ENCODE peak calls at places on chromosome 4, in eight cellular contexts. P is cardiac muscle cell; Z is CD4-positive, alpha-beta T cell; C is astrocyte; W is CD8-positive, alpha-beta memory T cell; U is brain microvascular endothelial cell; H is left ventricle myocardium inferior; S is fibroblast of lung. F is an unnamed sample.

GRCh38 chr4:110628321-110629213 is 5.7 kb upstream of the PITX2 start:
- DNase-seq in C (no peak), S (no peak), P (no peak), U (no peak), W (no peak), Z (no peak), H (no peak), F (no peak)

GRCh38 chr4:142416711-142417275 is 429.3 kb downstream of the INPP4B start:
- DNase-seq in U (peak), S (peak), C (peak), Z (no peak), H (no peak), W (peak), P (no peak), F (peak)

GRCh38 chr4:137200322-137200721 is 332.0 kb downstream of the PCDH18 start:
- DNase-seq in U (no peak), H (no peak), W (no peak), C (no peak), S (no peak), P (no peak), Z (no peak), F (no peak)

GRCh38 chr4:185238261-185238681 is 28.9 kb downstream of the SNX25 start:
- DNase-seq in Z (no peak), W (no peak), U (peak), H (no peak), C (peak), S (peak), P (no peak), F (no peak)

GRCh38 chr4:74117024-74117534 is 18.1 kb upstream of the CXCL2 start:
- DNase-seq in Z (no peak), P (no peak), U (peak), C (peak), H (peak), S (peak), W (no peak), F (peak)

GRCh38 chr4:89427765-89428164 is 120.2 kb upstream of the GPRIN3 start:
- DNase-seq in C (no peak), H (no peak), W (no peak), P (no peak), U (no peak), Z (no peak), S (no peak), F (peak)

GRCh38 chr4:126776361-126776760 is 856.4 kb upstream of the INTU start:
- DNase-seq in S (no peak), H (no peak), C (no peak), Z (no peak), P (no peak), U (no peak), W (no peak), F (no peak)

GRCh38 chr4:19329077-19329476 is 922.6 kb upstream of the SLIT2 start:
- DNase-seq in S (no peak), P (no peak), C (no peak), W (no peak), U (no peak), H (no peak), Z (no peak), F (no peak)

GRCh38 chr4:151641983-151642382 is 118.8 kb downstream of the GATB start:
- DNase-seq in U (no peak), H (no peak), S (no peak), Z (no peak), W (no peak), C (no peak), P (no peak), F (no peak)

GRCh38 chr4:59400334-59400733 is 1799.8 kb upstream of the ADGRL3 start:
- DNase-seq in U (no peak), P (no peak), H (no peak), W (no peak), Z (no peak), C (no peak), S (no peak), F (no peak)

GRCh38 chr4:25442863-25443307 is 65.8 kb downstream of the ANAPC4 start:
- DNase-seq in P (no peak), U (no peak), C (no peak), W (no peak), S (no peak), Z (no peak), H (no peak), F (no peak)

GRCh38 chr4:25441519-25442117 is 64.6 kb downstream of the ANAPC4 start:
- DNase-seq in W (no peak), H (peak), Z (no peak), P (peak), C (peak), S (peak), U (peak), F (peak)

GRCh38 chr4:25437951-25438350 is 60.9 kb downstream of the ANAPC4 start:
- DNase-seq in U (no peak), P (no peak), H (no peak), S (no peak), Z (no peak), C (no peak), W (no peak), F (no peak)

GRCh38 chr4:25439913-25440477 is 62.9 kb downstream of the ANAPC4 start:
- DNase-seq in S (peak), P (peak), Z (no peak), H (no peak), U (peak), C (peak), W (peak), F (peak)

GRCh38 chr4:25440478-25441030 is 63.5 kb downstream of the ANAPC4 start:
- DNase-seq in W (no peak), H (peak), P (peak), S (peak), Z (no peak), C (peak), U (no peak), F (peak)
- H3K27ac ChIP-seq in W (no peak), H (peak), P (peak), S (no peak), Z (no peak), C (no peak), U (no peak), F (no peak)

GRCh38 chr4:144582975-144583374 is 63.0 kb upstream of the HHIP start:
- DNase-seq in H (no peak), W (no peak), U (no peak), S (peak), P (no peak), C (peak), Z (no peak), F (peak)

GRCh38 chr4:144578681-144579080 is 67.3 kb upstream of the HHIP start:
- DNase-seq in C (peak), S (peak), Z (no peak), P (no peak), W (no peak), U (peak), H (no peak), F (no peak)

GRCh38 chr4:144582105-144582850 is 63.7 kb upstream of the HHIP start:
- DNase-seq in P (no peak), C (peak), Z (no peak), U (peak), H (no peak), W (no peak), S (peak), F (peak)

GRCh38 chr4:144580421-144580820 is 65.5 kb upstream of the HHIP start:
- DNase-seq in C (no peak), H (no peak), S (no peak), Z (no peak), U (no peak), P (no peak), W (no peak), F (peak)

GRCh38 chr4:144579411-144580020 is 66.4 kb upstream of the HHIP start:
- DNase-seq in Z (no peak), U (peak), H (no peak), C (peak), W (no peak), S (peak), P (no peak), F (peak)
- H3K27ac ChIP-seq in Z (no peak), U (peak), H (no peak), C (peak), W (no peak), S (no peak), P (no peak), F (peak)

DNA sequence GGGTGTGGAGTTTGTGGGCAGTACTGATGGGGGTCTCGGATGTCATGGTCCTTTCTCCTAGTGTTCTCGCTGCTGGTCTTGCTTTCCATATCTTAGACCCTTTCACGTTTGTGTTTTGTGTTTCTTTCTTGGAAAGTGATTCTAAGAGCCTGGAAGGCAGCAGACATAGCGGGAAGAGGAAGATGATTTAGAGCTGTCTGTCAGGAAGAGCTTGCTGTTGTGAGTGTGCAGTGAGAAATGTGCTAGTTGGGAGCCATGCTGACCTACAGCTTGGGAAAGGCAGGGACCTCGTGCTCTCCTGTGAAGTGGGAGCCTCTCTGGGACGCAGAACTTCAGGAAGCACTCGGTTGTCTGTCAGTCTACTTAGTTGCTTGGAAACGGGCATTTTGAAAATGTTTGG is 122.2 kb downstream of the ZNF518B start:
- DNase-seq in C (no peak), H (no peak), U (no peak), P (no peak), W (no peak), S (no peak), Z (no peak), F (no peak)
- H3K27ac ChIP-seq in C (no peak), H (no peak), U (no peak), P (no peak), W (no peak), S (no peak), Z (no peak), F (no peak)

DNA sequence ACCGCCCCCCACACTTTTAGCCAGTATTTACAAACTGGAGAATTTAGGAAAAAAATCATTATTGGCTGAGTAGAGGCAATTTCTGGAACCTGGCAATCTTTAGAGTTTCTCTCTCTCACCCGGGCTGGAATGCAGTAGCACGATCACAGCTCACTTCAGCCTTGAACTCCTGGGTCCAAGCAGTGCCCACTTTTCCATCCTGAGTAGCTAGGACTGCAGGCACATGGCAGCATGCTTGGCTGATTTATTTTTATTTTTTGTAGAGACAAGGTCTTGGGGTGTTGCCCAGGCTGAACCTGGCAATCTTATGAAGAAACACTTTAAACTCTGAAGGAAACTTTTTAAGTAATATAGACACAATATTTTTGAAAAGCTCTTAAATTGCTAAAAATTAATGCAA is 120.1 kb downstream of the AFF1 start:
- DNase-seq in W (no peak), U (no peak), P (no peak), Z (no peak), H (no peak), S (no peak), C (no peak), F (no peak)
- H3K27ac ChIP-seq in W (no peak), U (no peak), P (peak), Z (no peak), H (peak), S (no peak), C (no peak), F (no peak)

GRCh38 chr4:120842046-120842445 is 80.5 kb downstream of the PRDM5 start:
- DNase-seq in C (peak), H (no peak), W (no peak), U (peak), Z (no peak), S (peak), P (peak), F (peak)
- H3K27ac ChIP-seq in C (no peak), H (no peak), W (no peak), U (peak), Z (no peak), S (no peak), P (peak), F (no peak)

DNA sequence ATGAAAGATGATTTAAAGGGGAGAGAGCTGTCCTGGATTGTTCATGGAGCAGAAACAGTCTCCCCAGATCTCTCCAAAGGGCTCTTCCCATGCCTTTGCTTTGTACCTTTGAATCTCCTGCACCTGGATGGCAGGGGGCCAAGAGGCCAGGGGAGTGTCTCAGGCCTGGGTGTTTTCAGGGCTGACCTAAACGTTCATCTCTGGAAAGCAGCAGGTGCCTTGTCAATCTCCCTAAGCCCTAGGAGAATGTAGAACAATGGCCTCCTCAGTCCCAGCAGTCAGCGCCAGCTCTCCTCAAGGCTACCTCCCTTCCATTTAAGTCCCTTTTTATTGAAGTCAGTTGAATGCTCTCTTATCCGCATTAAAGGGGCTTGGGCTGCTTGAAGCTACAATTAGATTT is 31.2 kb upstream of the NSUN7 start:
- DNase-seq in H (no peak), Z (no peak), W (no peak), S (no peak), U (no peak), C (no peak), P (no peak), F (no peak)
- H3K27ac ChIP-seq in H (no peak), Z (no peak), W (no peak), S (no peak), U (no peak), C (no peak), P (no peak), F (no peak)

F was measured in endothelial cell of umbilical vein.